ENCODE peak calls at places on chromosomes 11 and 22, in four cellular contexts. Z, H, Y and M are unnamed samples.

GRCh38 chr11:2186669-2187266 is 15.2 kb upstream of the TH start:
- DNase-seq in Z (no peak), H (peak; percentile 70), Y (peak; percentile 46), M (peak; percentile 73)

GRCh38 chr11:17488563-17488962 is 11.9 kb upstream of the ABCC8 start:
- DNase-seq in Z (no peak), H (no peak), Y (no peak), M (no peak)

GRCh38 chr11:97140885-97141494 is 751.2 kb downstream of the JRKL start:
- DNase-seq in Z (no peak), H (no peak), Y (no peak), M (no peak)

GRCh38 chr22:43015677-43016042 is 711 bp upstream of the PACSIN2 start:
- DNase-seq in Z (no peak), H (no peak), Y (no peak), M (no peak)

GRCh38 chr11:73235236-73235786 is 17.2 kb downstream of the P2RY2 start:
- DNase-seq in Z (peak; percentile 29), H (no peak), Y (no peak), M (no peak)

GRCh38 chr11:96827164-96827563 is 437.4 kb downstream of the JRKL start:
- DNase-seq in Z (no peak), H (no peak), Y (no peak), M (no peak)

GRCh38 chr11:34792143-34792542 is 124.0 kb downstream of the APIP start:
- DNase-seq in Z (no peak), H (no peak), Y (peak; percentile 29), M (no peak)

GRCh38 chr11:126262216-126262615 is 6.5 kb downstream of the SRPRA start:
- DNase-seq in Z (no peak), H (no peak), Y (no peak), M (no peak)

GRCh38 chr11:93526691-93527583 is 16.3 kb downstream of the SMCO4 start:
- DNase-seq in Z (no peak), H (no peak), Y (no peak), M (no peak)

GRCh38 chr22:35352214-35353111 is 28.4 kb upstream of the HMOX1 start:
- DNase-seq in Z (peak; percentile 88), H (peak; percentile 70), Y (no peak), M (peak; percentile 16)

GRCh38 chr22:38455530-38456271 is 702 bp upstream of the KCNJ4 start:
- DNase-seq in Z (no peak), H (peak; percentile 27), Y (peak; percentile 81), M (no peak)

GRCh38 chr22:41904450-41905410 is 10.1 kb downstream of the SHISA8 start:
- DNase-seq in Z (no peak), H (no peak), Y (no peak), M (no peak)
- TF ChIP-seq POLR2A in Z (no peak), H (no peak), Y (peak; percentile 40), M (no peak)

GRCh38 chr11:62678770-62679696 is at the start of gene UBXN1:
- DNase-seq in Z (peak; percentile 96), H (peak; percentile 89), Y (peak; percentile 86), M (peak; percentile 89)
- TF ChIP-seq POLR2A in Z (peak; percentile 45), H (peak; percentile 37), Y (peak; percentile 88), M (peak; percentile 88)

GRCh38 chr11:83599066-83599465 is 312.9 kb upstream of the CCDC90B start:
- DNase-seq in Z (no peak), H (no peak), Y (no peak), M (no peak)
- TF ChIP-seq POLR2A in Z (no peak), H (no peak), Y (no peak), M (no peak)

GRCh38 chr11:44095506-44096359 is at the start of gene EXT2:
- DNase-seq in Z (peak; percentile 94), H (peak; percentile 92), Y (peak; percentile 95), M (peak; percentile 86)
- TF ChIP-seq POLR2A in Z (no peak), H (peak; percentile 53), Y (peak; percentile 60), M (peak; percentile 46)

GRCh38 chr11:64240467-64241174 is at the start of gene FKBP2:
- DNase-seq in Z (peak; percentile 99), H (peak; percentile 98), Y (peak; percentile 90), M (peak; percentile 99)
- TF ChIP-seq POLR2A in Z (peak; percentile 87), H (peak; percentile 89), Y (peak; percentile 97), M (peak; percentile 96)

GRCh38 chr11:65425105-65425970 is 2.7 kb downstream of the NEAT1 start:
- DNase-seq in Z (peak; percentile 76), H (peak; percentile 58), Y (no peak), M (peak; percentile 95)
- TF ChIP-seq POLR2A in Z (peak; percentile 7), H (no peak), Y (peak; percentile 73), M (peak; percentile 85)

DNA sequence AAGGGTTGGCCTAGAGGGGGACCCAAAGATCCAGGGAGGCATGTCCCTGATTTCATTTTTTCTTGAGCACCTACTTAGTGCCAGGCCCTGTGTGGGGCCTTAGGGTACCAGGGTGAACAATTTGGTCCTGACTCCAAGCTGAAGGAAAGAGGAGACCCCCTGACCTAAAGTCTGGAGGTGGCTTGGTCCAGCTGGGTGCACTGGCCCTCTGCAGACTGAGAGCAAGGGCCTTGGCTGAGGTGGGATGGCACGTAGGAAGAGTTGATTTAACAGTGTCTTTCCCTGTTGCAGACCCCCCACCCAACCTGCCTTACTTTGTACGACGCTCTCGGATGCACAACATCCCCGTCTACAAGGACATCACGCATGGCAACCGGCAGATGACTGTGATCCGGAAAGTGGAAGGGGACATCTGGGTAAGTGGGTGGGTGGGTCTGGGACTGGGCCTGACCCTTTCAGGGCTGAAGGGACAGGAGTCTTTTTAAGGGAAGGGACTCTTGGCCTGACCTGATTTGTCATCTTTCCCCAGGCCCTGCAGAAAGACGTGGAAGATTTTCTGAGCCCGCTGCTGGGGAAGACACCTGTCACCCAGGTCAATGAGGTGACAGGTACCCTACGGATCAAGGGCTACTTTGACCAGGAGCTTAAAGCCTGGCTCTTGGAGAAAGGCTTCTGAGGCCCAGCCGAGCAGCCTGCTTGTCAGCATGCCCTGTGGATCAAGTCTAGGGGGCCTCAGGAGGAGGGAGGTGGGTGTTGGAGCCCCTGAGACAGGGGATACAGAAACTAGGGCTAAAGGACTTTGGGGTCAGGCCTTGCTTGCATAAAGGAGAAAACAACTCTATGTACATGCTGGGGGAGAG is 3.3 kb downstream of the MRPL49 start:
- DNase-seq in Z (peak; percentile 54), H (no peak), Y (peak; percentile 3), M (no peak)
- TF ChIP-seq POLR2A in Z (no peak), H (no peak), Y (no peak), M (no peak)

GRCh38 chr22:20395181-20395896 is 1.4 kb downstream of the ZNF74 start:
- DNase-seq in Z (no peak), H (no peak), Y (peak; percentile 31), M (no peak)

GRCh38 chr22:20392983-20393704 is 807 bp upstream of the ZNF74 start:
- DNase-seq in Z (no peak), H (no peak), Y (no peak), M (no peak)

GRCh38 chr22:20391222-20391621 is 2.7 kb upstream of the ZNF74 start:
- DNase-seq in Z (no peak), H (no peak), Y (no peak), M (no peak)

GRCh38 chr22:20395897-20396287 is 1.9 kb downstream of the ZNF74 start:
- DNase-seq in Z (no peak), H (no peak), Y (no peak), M (no peak)

GRCh38 chr22:20393705-20394476 is at the start of gene ZNF74:
- DNase-seq in Z (peak; percentile 95), H (peak; percentile 93), Y (peak; percentile 98), M (peak; percentile 84)
- TF ChIP-seq POLR2A in Z (peak; percentile 46), H (peak; percentile 76), Y (no peak), M (peak; percentile 76)